ENCODE peak calls at places on chromosome 17, in five cellular contexts. L is NCI-H1092, M is OCI-M1, J is NCI-H2081, Y is lower leg skin. R is an unnamed sample.

GRCh38 chr17:29168079-29168758 is 12.0 kb downstream of the MYO18A start:
- DNase-seq in L (no peak), M (no peak), J (no peak), Y (no peak), R (no peak)

GRCh38 chr17:5825717-5826330 is 241.5 kb upstream of the NLRP1 start:
- DNase-seq in L (no peak), M (no peak), J (no peak), Y (no peak), R (no peak)

GRCh38 chr17:43784628-43785101 is 4.4 kb downstream of the CFAP97D1 start:
- DNase-seq in L (no peak), M (no peak), J (no peak), Y (no peak), R (no peak)

GRCh38 chr17:79811036-79811887 is 14.4 kb upstream of the CBX8 start:
- DNase-seq in L (peak), M (peak), J (peak), Y (no peak), R (no peak)

GRCh38 chr17:49365667-49366066 is 3.6 kb upstream of the ZNF652 start:
- DNase-seq in L (peak), M (peak), J (no peak), Y (peak), R (no peak)

GRCh38 chr17:41486316-41486715 is 3.4 kb downstream of the KRT36 start:
- DNase-seq in L (no peak), M (no peak), J (no peak), Y (no peak), R (no peak)

GRCh38 chr17:27513849-27514248 is 57.6 kb downstream of the KSR1 start:
- DNase-seq in L (no peak), M (no peak), J (no peak), Y (no peak), R (no peak)

GRCh38 chr17:76969598-76970172 is 101.5 kb downstream of the MGAT5B start:
- DNase-seq in L (peak), M (no peak), J (peak), Y (no peak), R (no peak)

GRCh38 chr17:73089918-73090317 is 2.6 kb downstream of the SLC39A11 start:
- DNase-seq in L (no peak), M (no peak), J (no peak), Y (peak), R (no peak)

GRCh38 chr17:63700528-63701441 is 860 bp upstream of the LIMD2 start:
- DNase-seq in L (peak), M (peak), J (peak), Y (peak), R (no peak)

GRCh38 chr17:32916134-32916533 is 11.8 kb upstream of the TMEM98 start:
- DNase-seq in L (no peak), M (no peak), J (no peak), Y (no peak), R (no peak)

GRCh38 chr17:15384142-15384803 is 42.9 kb upstream of the TEKT3 start:
- DNase-seq in L (no peak), M (no peak), J (no peak), Y (no peak), R (no peak)

GRCh38 chr17:2111691-2112090 is 56.8 kb downstream of the HIC1 start:
- DNase-seq in L (no peak), M (no peak), J (no peak), Y (peak), R (no peak)

R was measured in RWPE2.